ENCODE peak calls at places on chromosome 11, in six cellular contexts. Y, J, N, M, U and F are unnamed samples.

GRCh38 chr11:45145421-45146071 is 893 bp upstream of the PRDM11 start:
- DNase-seq in Y (peak; percentile 22), J (no peak), N (peak; percentile 86), M (no peak), U (no peak), F (no peak)

GRCh38 chr11:13193613-13194012 is 84.0 kb upstream of the BMAL1 start:
- DNase-seq in Y (no peak), J (no peak), N (no peak), M (no peak), U (no peak), F (no peak)

GRCh38 chr11:75313457-75314272 is 37.8 kb downstream of the ARRB1 start:
- DNase-seq in Y (peak; percentile 42), J (no peak), N (no peak), M (no peak), U (peak; percentile 32), F (no peak)

GRCh38 chr11:45227836-45228235 is 58.3 kb downstream of the SYT13 start:
- DNase-seq in Y (no peak), J (no peak), N (no peak), M (no peak), U (no peak), F (no peak)

GRCh38 chr11:117309310-117309709 is 6.7 kb downstream of the BACE1 start:
- DNase-seq in Y (no peak), J (no peak), N (no peak), M (no peak), U (no peak), F (no peak)

GRCh38 chr11:86931965-86932332 is 23.2 kb downstream of the FZD4 start:
- DNase-seq in Y (peak; percentile 67), J (no peak), N (no peak), M (no peak), U (no peak), F (no peak)

GRCh38 chr11:112366012-112366411 is 105.4 kb upstream of the PLET1 start:
- DNase-seq in Y (no peak), J (no peak), N (no peak), M (no peak), U (no peak), F (no peak)

GRCh38 chr11:35364101-35364780 is 55.1 kb downstream of the SLC1A2 start:
- DNase-seq in Y (peak; percentile 90), J (no peak), N (peak; percentile 54), M (no peak), U (no peak), F (no peak)

GRCh38 chr11:76317296-76317695 is 63.6 kb downstream of the THAP12 start:
- DNase-seq in Y (no peak), J (no peak), N (no peak), M (no peak), U (no peak), F (no peak)

GRCh38 chr11:43933608-43934358 is 8.7 kb upstream of the C11orf96 start:
- DNase-seq in Y (no peak), J (no peak), N (no peak), M (no peak), U (no peak), F (no peak)

GRCh38 chr11:130165601-130166456 is 6.2 kb downstream of the ST14 start:
- DNase-seq in Y (no peak), J (no peak), N (no peak), M (no peak), U (no peak), F (no peak)

GRCh38 chr11:63931876-63932275 is 6.9 kb upstream of the NAA40 start:
- DNase-seq in Y (no peak), J (no peak), N (no peak), M (no peak), U (no peak), F (no peak)

GRCh38 chr11:73241300-73241699 is 23.2 kb downstream of the P2RY2 start:
- DNase-seq in Y (no peak), J (no peak), N (no peak), M (no peak), U (no peak), F (no peak)